ENCODE peak calls at places on chromosome 12, in six cellular contexts. S is mucosa of descending colon, A is HCT116, U is bronchial epithelial cell, I is GM13976, F is progenitor cell of endocrine pancreas. D is an unnamed sample.

GRCh38 chr12:95129115-95129514 is 55.7 kb upstream of the NR2C1 start:
- DNase-seq in F (no peak), S (no peak), U (no peak), A (no peak), I (no peak), D (no peak)

GRCh38 chr12:67434653-67435375 is 165.7 kb downstream of the CAND1 start:
- DNase-seq in F (no peak), A (no peak), I (no peak), U (peak; percentile 88), S (no peak), D (no peak)

GRCh38 chr12:116955382-116956021 is 44.8 kb downstream of the FBXW8 start:
- DNase-seq in I (peak; percentile 25), A (peak; percentile 45), F (no peak), U (peak; percentile 86), S (peak; percentile 49), D (no peak)

GRCh38 chr12:11497995-11498394 is 102.6 kb upstream of the PRB2 start:
- DNase-seq in I (peak; percentile 56), S (no peak), U (no peak), A (no peak), F (no peak), D (no peak)

GRCh38 chr12:64181504-64182291 is 40.4 kb downstream of the KICS2 start:
- DNase-seq in F (no peak), U (peak; percentile 100), I (no peak), A (peak; percentile 92), S (peak; percentile 69), D (no peak)

GRCh38 chr12:46472893-46473633 is 100.5 kb upstream of the SLC38A2 start:
- DNase-seq in U (peak; percentile 53), S (peak; percentile 56), F (no peak), A (no peak), I (no peak), D (no peak)

GRCh38 chr12:116604883-116605641 is 45.9 kb downstream of the MAP1LC3B2 start:
- DNase-seq in S (no peak), A (no peak), I (no peak), F (no peak), U (no peak), D (no peak)

GRCh38 chr12:49955899-49956662 is 5.5 kb downstream of the AQP2 start:
- DNase-seq in F (no peak), A (no peak), I (no peak), U (no peak), S (no peak), D (no peak)

GRCh38 chr12:76020731-76021672 is 10.6 kb downstream of the PHLDA1 start:
- DNase-seq in A (peak; percentile 84), S (no peak), I (no peak), F (no peak), U (peak; percentile 97), D (peak; percentile 81)

GRCh38 chr12:53939141-53940108 is 794 bp downstream of the HOXC13 start:
- DNase-seq in I (peak; percentile 27), U (peak; percentile 56), S (no peak), F (peak; percentile 36), A (no peak), D (no peak)

GRCh38 chr12:40207551-40207950 is 17.2 kb upstream of the LRRK2 start:
- DNase-seq in F (no peak), A (no peak), S (no peak), U (peak; percentile 93), I (no peak), D (peak; percentile 46)

GRCh38 chr12:97545804-97546203 is 83.2 kb downstream of the RMST start:
- DNase-seq in A (no peak), S (no peak), F (no peak), U (peak; percentile 47), I (no peak), D (no peak)

GRCh38 chr12:22530-23201 is 43.9 kb upstream of the IQSEC3 start:
- DNase-seq in I (peak; percentile 22), F (no peak), A (no peak), S (no peak), U (no peak), D (no peak)

GRCh38 chr12:57127101-57127709 is 1.1 kb upstream of the LRP1 start:
- DNase-seq in S (peak; percentile 93), I (peak; percentile 58), F (peak; percentile 69), U (peak; percentile 58), A (peak; percentile 68), D (no peak)

GRCh38 chr12:71664411-71665108 is 459 bp downstream of the THAP2 start:
- DNase-seq in U (peak; percentile 39), S (no peak), A (no peak), F (no peak), I (no peak), D (no peak)

GRCh38 chr12:52526511-52526951 is 6.3 kb upstream of the KRT5 start:
- DNase-seq in U (no peak), I (no peak), F (no peak), S (no peak), A (no peak), D (peak; percentile 24)

GRCh38 chr12:50242751-50243191 is 40.5 kb downstream of the LIMA1 start:
- DNase-seq in S (no peak), A (no peak), I (no peak), U (peak; percentile 37), F (no peak), D (no peak)

GRCh38 chr12:116697305-116698130 is 40.4 kb downstream of the SPRING1 start:
- DNase-seq in S (peak; percentile 37), U (no peak), A (peak; percentile 40), F (no peak), I (peak; percentile 66), D (no peak)

GRCh38 chr12:103470664-103471063 is 25.1 kb downstream of the C12orf42 start:
- DNase-seq in I (no peak), A (no peak), F (no peak), S (no peak), U (peak; percentile 65), D (no peak)

GRCh38 chr12:121186826-121187225 is 23.1 kb upstream of the P2RX4 start:
- DNase-seq in A (no peak), U (no peak), S (no peak), I (no peak), F (no peak), D (no peak)

GRCh38 chr12:104011265-104011664 is 38.7 kb downstream of the GLT8D2 start:
- DNase-seq in S (no peak), I (no peak), A (peak; percentile 16), F (no peak), U (peak; percentile 98), D (no peak)

GRCh38 chr12:121905746-121906145 is 12.6 kb upstream of the CFAP251 start:
- DNase-seq in S (no peak), I (no peak), U (no peak), F (no peak), A (no peak), D (no peak)

GRCh38 chr12:96719671-96720362 is 187.2 kb upstream of the NEDD1 start:
- DNase-seq in S (peak; percentile 44), F (no peak), U (peak; percentile 20), A (no peak), I (peak; percentile 69), D (no peak)

GRCh38 chr12:30134229-30134628 is 350.5 kb upstream of the TMTC1 start:
- DNase-seq in U (peak; percentile 17), F (no peak), I (no peak), S (no peak), A (peak; percentile 3), D (no peak)

GRCh38 chr12:16389594-16389993 is 42.1 kb downstream of the MGST1 start:
- DNase-seq in S (no peak), A (no peak), I (no peak), U (peak; percentile 92), F (no peak), D (no peak)

GRCh38 chr12:88493651-88494050 is 86.6 kb downstream of the KITLG start:
- DNase-seq in I (no peak), S (no peak), U (peak; percentile 90), F (no peak), A (no peak), D (no peak)

GRCh38 chr12:96710127-96710745 is 196.8 kb upstream of the NEDD1 start:
- DNase-seq in I (no peak), U (peak; percentile 23), S (no peak), F (no peak), A (no peak), D (no peak)

GRCh38 chr12:52070243-52070925 is 606 bp downstream of the ATG101 start:
- DNase-seq in I (no peak), U (no peak), S (no peak), F (no peak), A (no peak), D (no peak)

GRCh38 chr12:123129651-123130050 is 21.2 kb downstream of the PITPNM2 start:
- DNase-seq in I (no peak), U (peak; percentile 46), A (no peak), S (no peak), F (no peak), D (no peak)

GRCh38 chr12:113891167-113891692 is 74.9 kb downstream of the RBM19 start:
- DNase-seq in S (no peak), F (no peak), A (no peak), I (no peak), U (no peak), D (no peak)

GRCh38 chr12:113891737-113892520 is 74.2 kb downstream of the RBM19 start:
- DNase-seq in S (no peak), A (peak; percentile 37), U (no peak), F (no peak), I (no peak), D (no peak)

GRCh38 chr12:113893221-113893620 is 72.9 kb downstream of the RBM19 start:
- DNase-seq in U (no peak), F (no peak), S (no peak), A (no peak), I (no peak), D (no peak)

GRCh38 chr12:113894717-113895116 is 71.4 kb downstream of the RBM19 start:
- DNase-seq in U (no peak), I (no peak), F (no peak), S (no peak), A (no peak), D (no peak)

GRCh38 chr12:113892556-113892955 is 73.6 kb downstream of the RBM19 start:
- DNase-seq in F (no peak), A (no peak), U (no peak), I (no peak), S (no peak), D (no peak)
- TF ChIP-seq CTCF in F (no peak), A (no peak), U (no peak), I (no peak), S (no peak), D (no peak)

DNA sequence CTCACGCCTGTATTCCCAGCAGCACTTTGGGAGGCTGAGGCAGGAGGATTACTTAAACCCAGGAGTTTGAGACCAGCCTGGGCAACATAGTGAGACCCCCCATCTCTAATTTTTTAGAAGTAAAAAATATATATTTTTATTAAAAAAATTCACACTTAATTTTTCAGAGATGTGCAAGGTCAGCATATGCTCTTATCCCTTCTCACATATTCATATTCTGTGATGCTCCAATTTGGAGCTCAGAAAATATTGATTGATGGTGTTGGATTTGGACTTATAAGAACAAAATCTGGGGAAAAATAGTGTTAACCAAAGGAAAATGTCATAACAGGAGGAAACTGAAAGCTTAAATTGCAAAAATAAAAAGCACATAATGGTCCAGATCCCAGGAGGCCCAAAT is 9.7 kb downstream of the RAN start:
- DNase-seq in S (no peak), U (no peak), A (no peak), F (no peak), I (no peak), D (no peak)
- TF ChIP-seq CTCF in S (no peak), U (no peak), A (no peak), F (no peak), I (no peak), D (no peak)

GRCh38 chr12:6960291-6961277 is 9.4 kb downstream of the PTPN6 start:
- DNase-seq in A (no peak), F (no peak), I (peak; percentile 68), U (no peak), S (no peak), D (no peak)
- TF ChIP-seq CTCF in A (no peak), F (no peak), I (peak; percentile 62), U (no peak), S (no peak), D (peak; percentile 43)

GRCh38 chr12:47808574-47809380 is 10.9 kb downstream of the HDAC7 start:
- DNase-seq in S (no peak), I (no peak), F (no peak), A (no peak), U (peak; percentile 61), D (peak; percentile 81)
- TF ChIP-seq CTCF in S (no peak), I (no peak), F (peak; percentile 16), A (no peak), U (peak; percentile 47), D (peak; percentile 55)

D was measured in CD14-positive monocyte.